ENCODE peak calls at places on chromosomes 13 and 19, in seven cellular contexts. One of them, this sample, is unnamed.

GRCh38 chr19:55467236-55468053 is 2.9 kb upstream of the C19orf85 start:
- DNase-seq in lower leg skin: no peak
- DNase-seq in lower lobe of right lung: peak; percentile 79
- DNase-seq in upper lobe of left lung: peak; percentile 72
- DNase-seq in AG04450: no peak
- DNase-seq in MCF 10A: peak; percentile 65
- DNase-seq in ascending aorta: peak; percentile 85
- DNase-seq in this sample: no peak

GRCh38 chr19:19185853-19186728 is 5.9 kb downstream of the BORCS8 start:
- DNase-seq in lower leg skin: no peak
- DNase-seq in lower lobe of right lung: no peak
- DNase-seq in upper lobe of left lung: peak; percentile 43
- DNase-seq in AG04450: no peak
- DNase-seq in MCF 10A: peak; percentile 74
- DNase-seq in ascending aorta: no peak
- DNase-seq in this sample: no peak

GRCh38 chr19:55545913-55546495 is 661 bp upstream of the SBK3 start:
- DNase-seq in lower leg skin: no peak
- DNase-seq in lower lobe of right lung: no peak
- DNase-seq in upper lobe of left lung: no peak
- DNase-seq in AG04450: no peak
- DNase-seq in MCF 10A: no peak
- DNase-seq in ascending aorta: no peak
- DNase-seq in this sample: no peak

GRCh38 chr13:45226024-45226423 is 25.2 kb upstream of the KCTD4 start:
- DNase-seq in lower leg skin: no peak
- DNase-seq in lower lobe of right lung: no peak
- DNase-seq in upper lobe of left lung: no peak
- DNase-seq in AG04450: no peak
- DNase-seq in MCF 10A: no peak
- DNase-seq in ascending aorta: no peak
- DNase-seq in this sample: no peak

GRCh38 chr19:15675560-15675959 is 2.7 kb downstream of the CYP4F12 start:
- DNase-seq in lower leg skin: no peak
- DNase-seq in lower lobe of right lung: no peak
- DNase-seq in upper lobe of left lung: no peak
- DNase-seq in AG04450: no peak
- DNase-seq in MCF 10A: no peak
- DNase-seq in ascending aorta: no peak
- DNase-seq in this sample: no peak

GRCh38 chr13:56700324-56700723 is 440.4 kb upstream of the PRR20A start:
- DNase-seq in lower leg skin: no peak
- DNase-seq in lower lobe of right lung: no peak
- DNase-seq in upper lobe of left lung: no peak
- DNase-seq in AG04450: no peak
- DNase-seq in MCF 10A: no peak
- DNase-seq in ascending aorta: no peak
- DNase-seq in this sample: no peak

GRCh38 chr19:48798937-48799336 is 11.9 kb downstream of the BCAT2 start:
- DNase-seq in lower leg skin: no peak
- DNase-seq in lower lobe of right lung: no peak
- DNase-seq in upper lobe of left lung: no peak
- DNase-seq in AG04450: no peak
- DNase-seq in MCF 10A: peak; percentile 45
- DNase-seq in ascending aorta: no peak
- DNase-seq in this sample: no peak

GRCh38 chr13:114095486-114095885 is 36.9 kb downstream of the RASA3 start:
- DNase-seq in lower leg skin: no peak
- DNase-seq in lower lobe of right lung: no peak
- DNase-seq in upper lobe of left lung: peak; percentile 10
- DNase-seq in AG04450: no peak
- DNase-seq in MCF 10A: no peak
- DNase-seq in ascending aorta: no peak
- DNase-seq in this sample: peak; percentile 44

GRCh38 chr13:114118763-114119123 is 13.7 kb downstream of the RASA3 start:
- DNase-seq in lower leg skin: no peak
- DNase-seq in lower lobe of right lung: no peak
- DNase-seq in upper lobe of left lung: no peak
- DNase-seq in AG04450: no peak
- DNase-seq in MCF 10A: no peak
- DNase-seq in ascending aorta: no peak
- DNase-seq in this sample: peak; percentile 26

GRCh38 chr19:13817615-13818371 is 22.6 kb downstream of the ZSWIM4 start:
- DNase-seq in lower leg skin: no peak
- DNase-seq in lower lobe of right lung: peak; percentile 89
- DNase-seq in upper lobe of left lung: peak; percentile 87
- DNase-seq in AG04450: no peak
- DNase-seq in MCF 10A: no peak
- DNase-seq in ascending aorta: peak; percentile 70
- DNase-seq in this sample: peak; percentile 91

GRCh38 chr13:73274147-73274546 is 215.3 kb downstream of the KLF5 start:
- DNase-seq in lower leg skin: no peak
- DNase-seq in lower lobe of right lung: no peak
- DNase-seq in upper lobe of left lung: no peak
- DNase-seq in AG04450: no peak
- DNase-seq in MCF 10A: no peak
- DNase-seq in ascending aorta: no peak
- DNase-seq in this sample: no peak

GRCh38 chr13:109743706-109744453 is 42.5 kb downstream of the IRS2 start:
- DNase-seq in lower leg skin: no peak
- DNase-seq in lower lobe of right lung: no peak
- DNase-seq in upper lobe of left lung: no peak
- DNase-seq in AG04450: peak; percentile 33
- DNase-seq in MCF 10A: peak; percentile 89
- DNase-seq in ascending aorta: no peak
- DNase-seq in this sample: no peak

GRCh38 chr13:86986448-86986847 is 684.7 kb upstream of the SLITRK5 start:
- DNase-seq in lower leg skin: no peak
- DNase-seq in lower lobe of right lung: no peak
- DNase-seq in upper lobe of left lung: no peak
- DNase-seq in AG04450: no peak
- DNase-seq in MCF 10A: no peak
- DNase-seq in ascending aorta: no peak
- DNase-seq in this sample: no peak

GRCh38 chr19:44076325-44076724 is 4.4 kb downstream of the ZNF284 start:
- DNase-seq in lower leg skin: no peak
- DNase-seq in lower lobe of right lung: no peak
- DNase-seq in upper lobe of left lung: no peak
- DNase-seq in AG04450: no peak
- DNase-seq in MCF 10A: no peak
- DNase-seq in ascending aorta: no peak
- DNase-seq in this sample: no peak

GRCh38 chr19:44071824-44072542 is at the start of gene ZNF284:
- DNase-seq in lower leg skin: peak; percentile 86
- DNase-seq in lower lobe of right lung: peak; percentile 84
- DNase-seq in upper lobe of left lung: peak; percentile 90
- DNase-seq in AG04450: peak; percentile 76
- DNase-seq in MCF 10A: peak; percentile 92
- DNase-seq in ascending aorta: peak; percentile 92
- DNase-seq in this sample: no peak

GRCh38 chr19:44069415-44069814 is 2.5 kb upstream of the ZNF284 start:
- DNase-seq in lower leg skin: no peak
- DNase-seq in lower lobe of right lung: no peak
- DNase-seq in upper lobe of left lung: no peak
- DNase-seq in AG04450: no peak
- DNase-seq in MCF 10A: no peak
- DNase-seq in ascending aorta: no peak
- DNase-seq in this sample: no peak

GRCh38 chr19:44072543-44073401 is 813 bp downstream of the ZNF284 start:
- DNase-seq in lower leg skin: no peak
- DNase-seq in lower lobe of right lung: no peak
- DNase-seq in upper lobe of left lung: no peak
- DNase-seq in AG04450: no peak
- DNase-seq in MCF 10A: peak; percentile 6
- DNase-seq in ascending aorta: no peak
- DNase-seq in this sample: no peak
- TF ChIP-seq CTCF in lower leg skin: no peak
- TF ChIP-seq CTCF in lower lobe of right lung: no peak
- TF ChIP-seq CTCF in upper lobe of left lung: no peak
- TF ChIP-seq CTCF in AG04450: no peak
- TF ChIP-seq CTCF in MCF 10A: no peak
- TF ChIP-seq CTCF in ascending aorta: no peak
- TF ChIP-seq CTCF in this sample: peak; percentile 22

GRCh38 chr19:27776020-27776419 is 1436.9 kb downstream of the UQCRFS1 start:
- DNase-seq in lower leg skin: no peak
- DNase-seq in lower lobe of right lung: no peak
- DNase-seq in upper lobe of left lung: peak; percentile 33
- DNase-seq in AG04450: no peak
- DNase-seq in MCF 10A: peak; percentile 80
- DNase-seq in ascending aorta: no peak
- DNase-seq in this sample: no peak
- TF ChIP-seq CTCF in lower leg skin: no peak
- TF ChIP-seq CTCF in lower lobe of right lung: no peak
- TF ChIP-seq CTCF in upper lobe of left lung: no peak
- TF ChIP-seq CTCF in AG04450: peak; percentile 39
- TF ChIP-seq CTCF in MCF 10A: peak; percentile 13
- TF ChIP-seq CTCF in ascending aorta: no peak
- TF ChIP-seq CTCF in this sample: peak; percentile 40

GRCh38 chr19:30682576-30683536 is 310.7 kb downstream of the ZNF536 start:
- DNase-seq in lower leg skin: peak; percentile 78
- DNase-seq in lower lobe of right lung: peak; percentile 63
- DNase-seq in upper lobe of left lung: peak; percentile 60
- DNase-seq in AG04450: peak; percentile 61
- DNase-seq in MCF 10A: peak; percentile 63
- DNase-seq in ascending aorta: peak; percentile 75
- DNase-seq in this sample: no peak
- TF ChIP-seq CTCF in lower leg skin: no peak
- TF ChIP-seq CTCF in lower lobe of right lung: peak; percentile 92
- TF ChIP-seq CTCF in upper lobe of left lung: peak; percentile 73
- TF ChIP-seq CTCF in AG04450: peak; percentile 90
- TF ChIP-seq CTCF in MCF 10A: peak; percentile 75
- TF ChIP-seq CTCF in ascending aorta: peak; percentile 64
- TF ChIP-seq CTCF in this sample: peak; percentile 97

DNA sequence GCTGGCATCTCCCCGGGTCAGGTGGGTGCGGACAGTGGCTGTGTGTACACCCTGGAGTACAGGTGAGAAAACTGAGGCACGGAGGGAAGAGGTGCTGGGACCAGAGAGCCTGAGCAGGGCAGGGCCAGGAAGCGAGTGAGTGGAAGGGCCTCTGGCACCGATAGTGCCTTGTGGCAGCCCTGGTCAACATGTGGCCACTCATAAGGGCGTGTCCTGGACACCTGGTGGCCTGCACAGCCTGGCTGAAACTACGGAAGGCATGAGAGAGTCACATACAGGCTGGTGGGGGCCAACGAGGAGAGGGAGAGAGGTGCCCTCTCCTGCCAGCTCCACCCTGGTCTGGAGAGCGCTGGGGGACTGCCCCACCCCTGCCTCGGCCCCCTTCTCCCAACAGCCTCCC is 6.1 kb downstream of the CBARP start:
- DNase-seq in lower leg skin: no peak
- DNase-seq in lower lobe of right lung: no peak
- DNase-seq in upper lobe of left lung: peak; percentile 85
- DNase-seq in AG04450: no peak
- DNase-seq in MCF 10A: no peak
- DNase-seq in ascending aorta: no peak
- DNase-seq in this sample: no peak
- TF ChIP-seq CTCF in lower leg skin: no peak
- TF ChIP-seq CTCF in lower lobe of right lung: no peak
- TF ChIP-seq CTCF in upper lobe of left lung: no peak
- TF ChIP-seq CTCF in AG04450: no peak
- TF ChIP-seq CTCF in MCF 10A: no peak
- TF ChIP-seq CTCF in ascending aorta: no peak
- TF ChIP-seq CTCF in this sample: no peak

DNA sequence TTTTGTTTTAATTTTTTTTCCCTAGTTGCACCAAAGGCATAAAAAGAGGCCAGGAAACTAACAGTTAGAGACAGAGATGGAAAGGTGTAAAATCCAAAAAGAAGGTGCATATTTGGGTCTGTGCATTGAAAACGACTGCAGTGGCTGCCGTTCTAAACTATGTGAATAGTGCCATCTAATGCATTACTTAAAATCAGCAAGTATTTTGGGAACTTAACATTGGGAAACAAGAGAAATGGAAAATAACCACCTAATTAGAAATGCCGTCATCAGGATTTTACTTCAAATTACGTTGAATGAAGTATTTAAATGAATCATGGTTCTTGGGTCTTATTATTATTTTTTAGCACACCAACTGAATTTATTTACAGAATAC is 189.5 kb upstream of the MIR17HG start:
- DNase-seq in lower leg skin: no peak
- DNase-seq in lower lobe of right lung: no peak
- DNase-seq in upper lobe of left lung: no peak
- DNase-seq in AG04450: no peak
- DNase-seq in MCF 10A: no peak
- DNase-seq in ascending aorta: no peak
- DNase-seq in this sample: no peak
- TF ChIP-seq CTCF in lower leg skin: no peak
- TF ChIP-seq CTCF in lower lobe of right lung: no peak
- TF ChIP-seq CTCF in upper lobe of left lung: no peak
- TF ChIP-seq CTCF in AG04450: no peak
- TF ChIP-seq CTCF in MCF 10A: no peak
- TF ChIP-seq CTCF in ascending aorta: no peak
- TF ChIP-seq CTCF in this sample: peak; percentile 88

GRCh38 chr13:22744688-22745452 is 435.9 kb upstream of the SGCG start:
- DNase-seq in lower leg skin: no peak
- DNase-seq in lower lobe of right lung: no peak
- DNase-seq in upper lobe of left lung: no peak
- DNase-seq in AG04450: no peak
- DNase-seq in MCF 10A: no peak
- DNase-seq in ascending aorta: no peak
- DNase-seq in this sample: no peak

GRCh38 chr13:22738357-22738756 is 442.4 kb upstream of the SGCG start:
- DNase-seq in lower leg skin: no peak
- DNase-seq in lower lobe of right lung: no peak
- DNase-seq in upper lobe of left lung: no peak
- DNase-seq in AG04450: no peak
- DNase-seq in MCF 10A: no peak
- DNase-seq in ascending aorta: no peak
- DNase-seq in this sample: no peak

GRCh38 chr13:22736084-22736767 is 444.6 kb upstream of the SGCG start:
- DNase-seq in lower leg skin: no peak
- DNase-seq in lower lobe of right lung: no peak
- DNase-seq in upper lobe of left lung: no peak
- DNase-seq in AG04450: no peak
- DNase-seq in MCF 10A: no peak
- DNase-seq in ascending aorta: no peak
- DNase-seq in this sample: no peak

GRCh38 chr13:22736768-22737092 is 444.0 kb upstream of the SGCG start:
- DNase-seq in lower leg skin: no peak
- DNase-seq in lower lobe of right lung: no peak
- DNase-seq in upper lobe of left lung: no peak
- DNase-seq in AG04450: no peak
- DNase-seq in MCF 10A: no peak
- DNase-seq in ascending aorta: no peak
- DNase-seq in this sample: no peak

DNA sequence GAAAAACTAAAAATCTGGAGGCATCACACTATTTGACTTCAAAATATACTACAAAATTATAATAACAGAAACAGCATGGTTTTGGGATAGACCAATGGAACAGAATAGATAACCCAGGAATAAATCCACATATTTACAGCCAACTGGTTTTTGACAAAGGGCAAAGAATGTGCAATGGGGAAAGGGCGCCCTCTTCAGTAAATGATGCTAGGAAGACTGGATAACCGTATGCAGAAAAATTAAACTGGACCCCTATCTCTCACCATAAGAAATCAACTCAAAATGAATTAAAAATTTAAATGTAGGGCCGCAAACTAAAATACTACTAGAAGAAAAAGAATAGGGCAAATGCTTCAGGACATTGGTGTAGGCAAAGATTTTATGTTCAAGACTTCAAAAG is 440.5 kb upstream of the SGCG start:
- DNase-seq in lower leg skin: no peak
- DNase-seq in lower lobe of right lung: no peak
- DNase-seq in upper lobe of left lung: no peak
- DNase-seq in AG04450: no peak
- DNase-seq in MCF 10A: no peak
- DNase-seq in ascending aorta: no peak
- DNase-seq in this sample: no peak
- TF ChIP-seq CTCF in lower leg skin: no peak
- TF ChIP-seq CTCF in lower lobe of right lung: no peak
- TF ChIP-seq CTCF in upper lobe of left lung: no peak
- TF ChIP-seq CTCF in AG04450: no peak
- TF ChIP-seq CTCF in MCF 10A: peak; percentile 9
- TF ChIP-seq CTCF in ascending aorta: no peak
- TF ChIP-seq CTCF in this sample: peak; percentile 61